ENCODE peak calls at places on chromosome 10, in nine cellular contexts. N, I, C, O, U, G, R, D and X are unnamed samples.

GRCh38 chr10:14146005-14146404 is 184.7 kb downstream of the FRMD4A start:
- DNase-seq in O (no peak), C (no peak), N (peak; percentile 87), G (no peak), I (no peak), U (no peak), R (no peak), D (peak; percentile 71), X (no peak)

GRCh38 chr10:132645630-132646442 is 108.2 kb downstream of the INPP5A start:
- DNase-seq in D (no peak), U (no peak), R (peak; percentile 7), I (no peak), N (no peak), O (no peak), G (no peak), C (no peak), X (no peak)

GRCh38 chr10:66187096-66187733 is 738.6 kb upstream of the LRRTM3 start:
- DNase-seq in C (no peak), N (no peak), D (no peak), I (no peak), R (no peak), G (no peak), O (no peak), U (no peak), X (no peak)

GRCh38 chr10:6128591-6129383 is 40.0 kb downstream of the RBM17 start:
- DNase-seq in R (no peak), C (no peak), U (peak; percentile 72), O (no peak), N (peak; percentile 70), D (peak; percentile 70), G (no peak), I (no peak), X (peak; percentile 57)

GRCh38 chr10:35501923-35502322 is 103.2 kb upstream of the GJD4 start:
- DNase-seq in I (no peak), D (no peak), G (no peak), C (no peak), N (no peak), O (no peak), U (no peak), R (no peak), X (no peak)

GRCh38 chr10:23686722-23687121 is 247.8 kb downstream of the OTUD1 start:
- DNase-seq in U (no peak), O (no peak), N (no peak), D (no peak), G (no peak), I (no peak), C (no peak), R (no peak), X (no peak)

GRCh38 chr10:3525832-3526449 is 259.1 kb downstream of the KLF6 start:
- DNase-seq in G (no peak), U (no peak), R (no peak), I (no peak), N (peak; percentile 99), D (peak; percentile 99), C (peak; percentile 92), O (no peak), X (no peak)

GRCh38 chr10:49837096-49837495 is 75.0 kb upstream of the OGDHL start:
- DNase-seq in D (no peak), R (no peak), C (no peak), O (no peak), G (no peak), U (no peak), I (no peak), N (peak; percentile 36), X (no peak)

GRCh38 chr10:103960103-103960502 is 6.8 kb upstream of the SLK start:
- DNase-seq in D (no peak), N (no peak), I (no peak), G (no peak), U (no peak), R (no peak), C (no peak), O (no peak), X (no peak)

GRCh38 chr10:108358912-108359311 is 1194.4 kb upstream of the SORCS1 start:
- DNase-seq in N (peak; percentile 96), I (no peak), R (no peak), G (no peak), O (no peak), U (no peak), D (peak; percentile 98), C (no peak), X (no peak)

GRCh38 chr10:71632200-71632820 is 87.3 kb downstream of the C10orf105 start:
- DNase-seq in U (no peak), N (no peak), D (no peak), R (no peak), C (no peak), O (no peak), G (no peak), I (no peak), X (no peak)

GRCh38 chr10:26755443-26755903 is 58.0 kb downstream of the PDSS1 start:
- DNase-seq in G (no peak), I (no peak), D (peak; percentile 54), C (no peak), O (no peak), U (no peak), R (no peak), N (peak; percentile 67), X (no peak)

GRCh38 chr10:649798-650690 is 39.4 kb downstream of the DIP2C start:
- DNase-seq in N (no peak), D (no peak), R (peak; percentile 84), G (peak; percentile 87), I (no peak), U (no peak), O (no peak), C (peak; percentile 76), X (peak; percentile 53)

GRCh38 chr10:76017026-76017732 is 585.8 kb downstream of the LRMDA start:
- DNase-seq in R (no peak), D (peak; percentile 17), G (no peak), O (no peak), I (no peak), C (no peak), N (peak; percentile 17), U (no peak), X (no peak)

GRCh38 chr10:36111676-36112075 is 469.6 kb upstream of the FZD8 start:
- DNase-seq in C (no peak), N (no peak), R (no peak), I (no peak), O (no peak), G (no peak), D (no peak), U (no peak), X (no peak)

GRCh38 chr10:85645097-85645496 is 721.5 kb downstream of the GRID1 start:
- DNase-seq in C (no peak), I (no peak), U (no peak), G (no peak), N (peak; percentile 2), R (no peak), D (no peak), O (no peak), X (no peak)

GRCh38 chr10:61903184-61903990 is 1.9 kb downstream of the ARID5B start:
- DNase-seq in O (no peak), N (peak; percentile 79), R (peak; percentile 52), G (peak; percentile 61), D (peak; percentile 66), C (peak; percentile 55), I (peak; percentile 49), U (peak; percentile 69), X (peak; percentile 57)

GRCh38 chr10:132900211-132900756 is 42.1 kb downstream of the CFAP46 start:
- DNase-seq in O (no peak), N (no peak), I (no peak), G (no peak), R (no peak), D (no peak), U (no peak), C (no peak), X (no peak)

GRCh38 chr10:124301736-124302135 is 117.0 kb downstream of the OAT start:
- DNase-seq in N (no peak), C (no peak), D (peak; percentile 10), O (no peak), U (no peak), I (no peak), G (no peak), R (no peak), X (peak; percentile 18)

GRCh38 chr10:43938810-43939209 is 290.1 kb upstream of the ZNF32 start:
- DNase-seq in U (no peak), I (no peak), G (no peak), R (no peak), C (peak; percentile 29), D (no peak), N (no peak), O (no peak), X (no peak)

GRCh38 chr10:8485032-8485431 is 430.5 kb downstream of the GATA3 start:
- DNase-seq in R (no peak), G (no peak), U (no peak), D (no peak), O (no peak), N (no peak), I (no peak), C (no peak), X (no peak)

GRCh38 chr10:43211030-43211429 is 55.8 kb downstream of the RASGEF1A start:
- DNase-seq in U (peak; percentile 45), I (no peak), C (no peak), G (no peak), N (peak; percentile 55), R (no peak), D (peak; percentile 88), O (no peak), X (no peak)

DNA sequence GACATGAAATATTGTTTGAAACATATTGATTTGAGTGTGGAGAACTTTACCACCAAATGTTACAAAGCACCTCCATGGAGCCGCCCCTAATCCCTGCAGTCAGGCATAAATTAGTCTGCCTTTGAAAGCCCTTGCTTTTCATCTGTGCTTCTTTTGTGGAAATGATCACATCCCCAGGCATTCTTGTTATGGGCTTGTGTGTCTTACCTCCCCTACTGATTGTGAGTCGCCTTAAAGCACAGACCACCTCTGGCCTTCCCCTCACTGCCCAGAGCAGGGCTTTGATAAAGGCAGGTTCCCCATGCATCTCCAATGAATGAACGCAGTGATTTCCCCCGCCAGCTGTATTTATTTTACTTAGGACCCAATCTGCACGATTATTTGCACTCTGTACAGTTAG is 108.0 kb downstream of the CUBN start:
- DNase-seq in N (peak; percentile 28), R (no peak), O (no peak), C (no peak), I (no peak), G (no peak), D (no peak), U (no peak), X (no peak)
- H3K27ac ChIP-seq in N (no peak overlapping the region), R (no peak overlapping the region), O (no peak overlapping the region), C (peak overlapping the region; percentile 94), I (no peak overlapping the region), G (no peak overlapping the region), D (no peak overlapping the region), U (no peak overlapping the region), X (no peak overlapping the region)

GRCh38 chr10:119078422-119079179 is 2.0 kb downstream of the EIF3A start:
- DNase-seq in C (no peak), R (no peak), N (no peak), D (peak; percentile 29), I (no peak), G (no peak), U (no peak), O (no peak), X (no peak)
- H3K27ac ChIP-seq in C (no peak overlapping the region), R (no peak overlapping the region), N (peak overlapping the region; percentile 24), D (peak overlapping the region; percentile 99), I (no peak overlapping the region), G (peak overlapping the region; percentile 98), U (peak overlapping the region; percentile 2), O (no peak overlapping the region), X (no peak overlapping the region)

GRCh38 chr10:74924251-74924954 is 98.0 kb downstream of the KAT6B start:
- DNase-seq in C (peak; percentile 55), O (no peak), U (no peak), R (no peak), G (no peak), D (peak; percentile 94), N (peak; percentile 97), I (no peak), X (no peak)
- H3K27ac ChIP-seq in C (peak overlapping the region; percentile 93), O (peak overlapping the region; percentile 78), U (peak overlapping the region; percentile 72), R (peak overlapping the region; percentile 67), G (peak overlapping the region; percentile 80), D (peak overlapping the region; percentile 81), N (peak overlapping the region; percentile 80), I (no peak overlapping the region), X (no peak overlapping the region)

GRCh38 chr10:30182191-30183075 is 123.0 kb upstream of the JCAD start:
- DNase-seq in C (peak; percentile 94), O (no peak), G (no peak), R (no peak), I (no peak), U (no peak), N (peak; percentile 97), D (peak; percentile 95), X (no peak)
- H3K27ac ChIP-seq in C (peak overlapping the region; percentile 97), O (no peak overlapping the region), G (peak overlapping the region; percentile 58), R (peak overlapping the region; percentile 51), I (no peak overlapping the region), U (no peak overlapping the region), N (no peak overlapping the region), D (peak overlapping the region; percentile 97), X (no peak overlapping the region)